ENCODE peak calls at places on chromosome X, in five cellular contexts. G is activated naive CD8-positive, alpha-beta T cell treated with anti-CD3 and anti-CD28 coated beads, Interleukin-2, amount 50 U/mL, for 24 hours; P is neural crest cell; Y is iris pigment epithelial cell; N is NB4. O is an unnamed sample.

GRCh38 chrX:109352121-109352556 is 129.7 kb downstream of the GUCY2F start:
- DNase-seq in Y (peak), N (peak), P (no peak), G (no peak), O (no peak)

GRCh38 chrX:149145845-149146285 is 359.2 kb downstream of the IDS start:
- DNase-seq in G (no peak), P (no peak), Y (no peak), N (peak), O (no peak)

GRCh38 chrX:15349046-15349445 is 13.7 kb upstream of the PIGA start:
- DNase-seq in Y (peak), N (peak), G (no peak), P (peak), O (no peak)

GRCh38 chrX:79477691-79478090 is 110.6 kb upstream of the ITM2A start:
- DNase-seq in Y (peak), N (no peak), P (no peak), G (no peak), O (no peak)

GRCh38 chrX:129077384-129077783 is 445.9 kb downstream of the SMARCA1 start:
- DNase-seq in N (no peak), P (no peak), Y (no peak), G (no peak), O (no peak)

GRCh38 chrX:150647331-150647730 is 45.9 kb upstream of the MTMR1 start:
- DNase-seq in Y (no peak), P (no peak), N (no peak), G (no peak), O (no peak)

GRCh38 chrX:150547511-150548115 is 20.8 kb upstream of the MTM1 start:
- DNase-seq in P (peak), Y (peak), G (peak), N (peak), O (peak)

GRCh38 chrX:16882188-16882587 is 12.0 kb upstream of the RBBP7 start:
- DNase-seq in G (peak), Y (peak), N (peak), P (no peak), O (peak)

GRCh38 chrX:134604701-134605271 is 53.5 kb downstream of the PLAC1 start:
- DNase-seq in Y (peak), N (no peak), P (no peak), G (no peak), O (no peak)

GRCh38 chrX:96372313-96373046 is 312.2 kb upstream of the DIAPH2 start:
- DNase-seq in G (no peak), Y (peak), N (peak), P (peak), O (no peak)

GRCh38 chrX:10566726-10567097 is 53.7 kb downstream of the MID1 start:
- DNase-seq in N (no peak), Y (no peak), G (no peak), P (no peak), O (no peak)

GRCh38 chrX:23435575-23435974 is 100.9 kb downstream of the PTCHD1 start:
- DNase-seq in N (no peak), Y (no peak), G (no peak), P (no peak), O (no peak)

GRCh38 chrX:133587071-133587470 is 171.8 kb upstream of the GPC4 start:
- DNase-seq in Y (no peak), G (no peak), P (no peak), N (no peak), O (no peak)

GRCh38 chrX:153624196-153625091 is 22.6 kb upstream of the DUSP9 start:
- DNase-seq in Y (no peak), G (no peak), N (no peak), P (no peak), O (no peak)

GRCh38 chrX:68045008-68045577 is 388.2 kb downstream of the OPHN1 start:
- DNase-seq in Y (peak), P (no peak), G (no peak), N (no peak), O (no peak)

GRCh38 chrX:49958727-49959126 is 36.3 kb downstream of the CLCN5 start:
- DNase-seq in P (no peak), Y (no peak), G (no peak), N (no peak), O (no peak)

GRCh38 chrX:100994352-100995281 is 25.1 kb downstream of the ARL13A start:
- DNase-seq in N (peak), P (no peak), G (no peak), Y (peak), O (no peak)

O was measured in occipital lobe.